ENCODE peak calls at places on chromosomes 2 and 18, in eight cellular contexts. M is CD8-positive, alpha-beta T cell; G is A549; E is stomach; K is AG04450; F is astrocyte; B is WERI-Rb-1; L is K562. V is an unnamed sample.

GRCh38 chr2:37711831-37712230 is 40.4 kb upstream of the CDC42EP3 start:
- DNase-seq in M (no peak), G (no peak), E (no peak), K (no peak), F (peak; percentile 80), B (no peak), L (no peak), V (no peak)

GRCh38 chr2:68403199-68403644 is 38.1 kb downstream of the PLEK start:
- DNase-seq in M (no peak), G (no peak), E (no peak), K (no peak), F (no peak), B (no peak), L (peak; percentile 88), V (no peak)

GRCh38 chr2:153195342-153195741 is 283.2 kb downstream of the RPRM start:
- DNase-seq in M (no peak), G (no peak), E (no peak), K (no peak), F (no peak), B (no peak), L (no peak), V (no peak)

GRCh38 chr18:35122586-35123224 is 81.5 kb downstream of the MAPRE2 start:
- DNase-seq in M (peak; percentile 21), G (no peak), E (no peak), K (no peak), F (no peak), B (peak; percentile 49), L (peak; percentile 71), V (no peak)

GRCh38 chr18:63367241-63367953 is 391 bp upstream of the KDSR start:
- DNase-seq in M (peak; percentile 78), G (peak; percentile 96), E (peak; percentile 94), K (peak; percentile 97), F (peak; percentile 98), B (peak; percentile 99), L (peak; percentile 92), V (peak; percentile 94)

GRCh38 chr2:216478151-216478550 is 20.5 kb upstream of the RPL37A start:
- DNase-seq in M (no peak), G (no peak), E (no peak), K (peak; percentile 38), F (peak; percentile 92), B (no peak), L (no peak), V (no peak)

GRCh38 chr2:128069769-128070168 is 21.2 kb upstream of the UGGT1 start:
- DNase-seq in M (no peak), G (peak; percentile 34), E (peak; percentile 45), K (no peak), F (peak; percentile 61), B (no peak), L (no peak), V (no peak)

GRCh38 chr2:47079515-47080412 is 75.3 kb downstream of the STPG4 start:
- DNase-seq in M (no peak), G (no peak), E (no peak), K (no peak), F (no peak), B (no peak), L (no peak), V (no peak)

GRCh38 chr2:219025637-219026585 is 15.4 kb downstream of the CFAP65 start:
- DNase-seq in M (no peak), G (no peak), E (no peak), K (no peak), F (no peak), B (no peak), L (no peak), V (no peak)

DNA sequence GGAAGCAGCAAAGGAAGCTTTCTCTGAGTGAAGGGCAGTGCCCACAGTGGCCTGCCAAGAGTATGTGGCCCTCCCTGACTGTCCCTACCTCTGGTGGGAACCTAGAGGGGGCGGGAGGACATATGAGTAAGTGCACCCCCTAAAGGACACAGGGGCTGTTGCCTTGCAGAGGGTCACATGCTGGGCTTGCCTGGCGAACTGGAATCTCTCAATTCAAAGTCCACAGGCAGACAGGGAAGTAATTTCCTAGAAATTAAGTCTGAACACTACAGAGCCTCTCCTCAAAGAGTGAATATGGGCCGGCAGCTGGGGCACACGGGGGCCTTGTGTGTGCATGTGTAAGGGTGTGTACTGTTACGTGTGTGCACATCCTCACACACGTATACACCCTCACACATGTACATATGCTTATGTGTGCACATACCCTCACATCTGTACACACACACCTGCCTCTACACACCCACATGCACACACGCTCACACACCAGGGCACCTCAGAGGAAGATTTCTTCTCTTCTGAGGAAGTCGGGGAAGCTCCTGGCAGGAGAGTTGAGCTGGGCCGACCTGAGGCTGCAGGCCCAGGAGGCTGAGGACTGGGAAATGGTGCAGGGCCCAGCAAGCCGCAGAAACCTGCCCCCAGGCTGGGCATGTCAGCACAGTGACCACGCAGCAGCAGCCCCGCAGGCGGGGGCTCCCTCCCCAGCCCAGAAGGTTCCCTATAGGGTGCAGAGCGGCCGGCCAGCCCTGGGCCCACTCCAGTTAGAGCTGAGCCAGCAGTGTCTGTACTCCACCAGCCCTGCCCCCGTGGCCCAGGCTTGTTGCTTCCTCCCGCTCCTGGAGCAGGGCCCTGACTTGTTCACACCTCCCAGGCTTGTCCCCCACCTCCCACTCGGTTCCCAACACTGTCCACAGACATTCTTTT is 77.4 kb upstream of the TAF1B start:
- DNase-seq in M (no peak), G (no peak), E (no peak), K (no peak), F (no peak), B (no peak), L (no peak), V (no peak)
- TF ChIP-seq CTCF in M (no peak), G (peak; percentile 12), E (no peak), K (no peak), F (no peak), B (peak; percentile 40), L (peak; percentile 24), V (no peak)

DNA sequence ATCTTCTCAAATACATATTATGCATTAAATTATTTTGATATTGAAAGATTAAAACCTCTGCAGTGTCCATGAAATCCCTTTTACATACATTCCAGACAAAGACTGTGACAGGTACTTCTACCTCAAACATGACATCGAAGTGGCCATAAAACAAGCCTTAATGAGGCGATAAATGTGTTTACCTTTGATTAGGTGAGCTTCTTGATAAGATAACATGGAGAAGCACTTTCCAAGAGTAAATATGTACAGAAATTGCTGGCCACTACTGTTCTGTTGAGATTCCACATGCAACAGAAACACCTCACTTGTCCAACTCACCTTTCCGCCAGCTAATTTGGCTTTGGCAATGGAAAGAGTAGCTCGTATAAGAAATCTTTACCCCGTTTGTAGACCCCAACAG is 55.2 kb downstream of the ZEB2 start:
- DNase-seq in M (no peak), G (no peak), E (no peak), K (no peak), F (no peak), B (no peak), L (no peak), V (peak; percentile 50)
- H3K9me3 ChIP-seq in M (no peaks in the 10 kb centered on the region), G (no peaks in the 10 kb centered on the region), E (no peaks in the 10 kb centered on the region), K (no peaks in the 10 kb centered on the region), F (no peaks in the 10 kb centered on the region), B (no peaks in the 10 kb centered on the region), L (no peaks in the 10 kb centered on the region), V (peaks cover 6% of the 10 kb centered on the region)

GRCh38 chr18:48929951-48930713 is 20.6 kb downstream of the SMAD7 start:
- DNase-seq in M (no peak), G (peak; percentile 92), E (peak; percentile 74), K (no peak), F (peak; percentile 89), B (no peak), L (no peak), V (peak; percentile 78)

GRCh38 chr18:48932462-48932818 is 18.3 kb downstream of the SMAD7 start:
- DNase-seq in M (no peak), G (no peak), E (no peak), K (no peak), F (no peak), B (no peak), L (no peak), V (no peak)

GRCh38 chr18:48932822-48933510 is 17.8 kb downstream of the SMAD7 start:
- DNase-seq in M (no peak), G (no peak), E (no peak), K (no peak), F (peak; percentile 72), B (no peak), L (peak; percentile 82), V (no peak)

GRCh38 chr18:48930926-48931325 is 19.8 kb downstream of the SMAD7 start:
- DNase-seq in M (no peak), G (no peak), E (no peak), K (no peak), F (no peak), B (no peak), L (no peak), V (no peak)

DNA sequence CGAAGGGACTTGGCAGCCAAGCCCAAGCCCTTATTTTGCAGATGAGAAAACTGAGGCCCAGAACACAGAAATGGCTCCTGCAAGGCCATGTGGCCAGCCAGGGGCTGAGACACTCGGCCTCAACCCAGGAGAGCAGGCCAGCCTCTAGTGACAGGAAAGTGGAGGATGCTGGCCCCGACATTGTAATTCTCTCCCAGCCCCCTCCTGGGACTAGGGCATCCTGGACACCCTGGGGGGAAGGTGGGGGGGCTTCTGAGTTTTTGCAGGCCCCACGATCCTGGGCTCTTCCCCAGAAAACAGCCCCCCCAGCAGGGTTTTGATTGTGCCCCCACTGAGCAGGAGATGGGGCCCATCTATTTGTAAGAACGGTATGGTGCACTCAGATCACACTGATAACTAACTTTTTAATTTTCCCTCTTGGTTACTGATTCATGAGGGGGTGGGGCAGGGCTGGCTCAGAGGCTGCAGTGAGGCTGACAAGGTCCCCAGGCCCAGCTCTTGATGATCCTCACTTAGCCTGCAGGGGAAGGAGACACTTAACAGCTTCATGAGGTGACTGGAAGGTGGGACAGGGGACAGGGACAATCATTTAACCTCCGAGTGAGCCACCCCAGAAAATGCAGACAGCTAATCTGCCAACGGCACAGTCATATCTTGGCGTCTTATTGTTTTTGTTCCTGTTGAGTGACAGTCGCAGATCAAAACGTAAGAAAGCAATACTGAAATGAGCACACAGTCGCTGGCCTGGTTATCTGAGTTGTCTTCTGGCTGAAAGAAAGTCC is 18.9 kb downstream of the SMAD7 start:
- DNase-seq in M (no peak), G (no peak), E (no peak), K (no peak), F (no peak), B (no peak), L (peak; percentile 49), V (no peak)
- H3K4me3 ChIP-seq in M (no peak overlapping the region), G (peak overlapping the region; percentile 27), E (peak overlapping the region; percentile 7), K (no peak overlapping the region), F (no peak overlapping the region), B (no peak overlapping the region), L (no peak overlapping the region), V (no peak overlapping the region)

GRCh38 chr2:111701798-111702118 is 182.2 kb downstream of the ANAPC1 start:
- DNase-seq in M (no peak), G (no peak), E (no peak), K (no peak), F (no peak), B (no peak), L (no peak), V (no peak)

GRCh38 chr2:111701266-111701665 is 182.7 kb downstream of the ANAPC1 start:
- DNase-seq in M (no peak), G (no peak), E (no peak), K (no peak), F (no peak), B (no peak), L (no peak), V (peak; percentile 24)

GRCh38 chr2:111698089-111698488 is 185.9 kb downstream of the ANAPC1 start:
- DNase-seq in M (no peak), G (no peak), E (no peak), K (no peak), F (no peak), B (no peak), L (no peak), V (no peak)

GRCh38 chr2:111697560-111697959 is 186.4 kb downstream of the ANAPC1 start:
- DNase-seq in M (no peak), G (no peak), E (no peak), K (no peak), F (no peak), B (no peak), L (no peak), V (no peak)

GRCh38 chr2:111698743-111699554 is 185.0 kb downstream of the ANAPC1 start:
- DNase-seq in M (peak; percentile 12), G (peak; percentile 97), E (peak; percentile 70), K (peak; percentile 96), F (peak; percentile 99), B (no peak), L (peak; percentile 96), V (peak; percentile 72)
- TF ChIP-seq CTCF in M (no peak), G (peak; percentile 76), E (peak; percentile 38), K (peak; percentile 48), F (peak; percentile 53), B (peak; percentile 20), L (peak; percentile 65), V (no peak)